ENCODE peak calls at places on chromosomes 16 and 17, in eight cellular contexts. H is astrocyte, Y is heart right ventricle, A is right lobe of liver, M is aorta, E is body of pancreas, L is ascending aorta, D is sigmoid colon. F is an unnamed sample. For H3K4me1, the result is how much of the 10 kb centered on the place peaks cover.

GRCh38 chr16:10599626-10600025 is 19.2 kb upstream of the EMP2 start:
- DNase-seq in H (no peak), Y (no peak), A (no peak), M (no peak), E (no peak), L (no peak), D (no peak), F (no peak)

GRCh38 chr17:38864636-38865398 is 5.0 kb upstream of the LASP1 start:
- DNase-seq in H (no peak), Y (no peak), A (peak), M (no peak), E (no peak), L (no peak), D (no peak), F (no peak)

GRCh38 chr16:74199066-74199841 is 97.4 kb upstream of the PSMD7 start:
- DNase-seq in H (no peak), Y (no peak), A (no peak), M (no peak), E (peak), L (no peak), D (no peak), F (no peak)

GRCh38 chr16:84513111-84514065 is 8.9 kb upstream of the MEAK7 start:
- DNase-seq in H (peak), Y (no peak), A (no peak), M (peak), E (peak), L (no peak), D (peak), F (no peak)

GRCh38 chr17:18093616-18094408 is 6.1 kb downstream of the DRG2 start:
- DNase-seq in H (peak), Y (peak), A (no peak), M (no peak), E (no peak), L (no peak), D (no peak), F (no peak)

GRCh38 chr17:81422776-81423697 is 27.8 kb downstream of the BAHCC1 start:
- DNase-seq in H (peak), Y (peak), A (no peak), M (peak), E (peak), L (peak), D (peak), F (no peak)

GRCh38 chr16:79628501-79628975 is 28.0 kb upstream of the MAF start:
- DNase-seq in H (peak), Y (no peak), A (no peak), M (no peak), E (no peak), L (no peak), D (no peak), F (no peak)

GRCh38 chr17:74181341-74181740 is 22.1 kb upstream of the RPL38 start:
- DNase-seq in H (no peak), Y (no peak), A (no peak), M (peak), E (no peak), L (no peak), D (no peak), F (no peak)

GRCh38 chr16:81567987-81568748 is 123.6 kb downstream of the CMIP start:
- DNase-seq in H (peak), Y (peak), A (no peak), M (peak), E (peak), L (peak), D (no peak), F (no peak)

DNA sequence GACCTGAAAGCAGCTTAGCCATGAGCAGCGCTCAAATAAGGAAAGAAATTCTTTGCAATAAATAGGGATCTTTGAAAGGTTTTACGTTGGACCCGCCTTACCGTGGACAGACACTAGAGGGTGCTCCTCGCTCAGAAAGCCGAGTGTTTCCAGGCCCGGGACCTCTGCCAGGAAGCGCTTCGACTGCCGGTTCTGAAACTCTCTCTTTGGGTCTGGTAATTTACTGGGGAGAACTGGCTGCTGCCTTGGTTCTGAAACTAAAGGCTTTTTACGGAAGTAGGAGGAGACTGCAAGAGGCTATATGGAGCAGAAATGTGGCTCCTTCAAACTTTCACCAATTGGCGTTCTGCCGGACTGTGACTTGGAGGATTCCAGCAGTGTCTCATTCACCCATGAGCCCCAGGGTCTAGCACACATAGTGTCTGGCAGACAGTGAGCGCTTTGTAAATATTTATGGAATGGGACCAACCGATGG is 45.6 kb upstream of the HOXB9 start:
- DNase-seq in H (peak), Y (peak), A (peak), M (peak), E (peak), L (no peak), D (peak), F (peak)
- H3K4me3 ChIP-seq in H (peak), Y (peak), A (peak), M (peak), E (no peak), L (no peak), D (peak), F (no peak)

GRCh38 chr16:28975158-28975603 is 603 bp downstream of the SPNS1 start:
- DNase-seq in H (no peak), Y (no peak), A (no peak), M (no peak), E (no peak), L (no peak), D (no peak), F (no peak)
- H3K4me1 ChIP-seq in H (under half), Y (under half), A (under half), M (under half), E (under half), L (under half), D (under half), F (under half)

DNA sequence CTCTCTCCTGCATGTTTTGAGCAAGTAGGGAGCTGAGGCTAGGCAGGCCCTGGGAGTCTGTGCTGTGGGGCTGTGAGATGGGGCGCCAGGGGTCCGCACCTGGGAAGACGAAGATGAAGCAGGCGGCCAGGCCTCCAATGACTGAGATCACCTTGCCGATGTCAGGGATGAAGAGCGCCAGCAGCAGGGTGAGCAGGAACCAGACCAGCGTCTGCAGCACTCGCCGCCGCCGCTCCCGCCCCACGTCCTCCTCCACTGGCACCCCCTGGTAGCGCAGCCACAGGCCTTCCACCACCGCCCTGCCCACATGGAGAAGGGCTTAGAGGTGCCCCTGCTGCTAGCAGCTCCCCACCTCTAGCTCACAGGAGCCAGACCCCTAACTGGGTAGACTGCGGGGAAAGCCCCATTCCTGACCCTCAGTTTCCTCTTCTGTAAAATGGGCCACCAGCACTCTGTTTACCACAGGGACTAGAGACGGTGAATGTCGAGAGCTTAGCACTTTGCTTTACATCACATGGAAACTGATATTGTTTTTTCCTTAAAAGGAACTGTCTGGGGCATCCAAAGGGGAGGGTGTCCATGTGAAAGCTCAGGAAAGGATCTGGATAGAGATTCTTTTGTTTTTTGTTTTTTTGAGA is 13.5 kb downstream of the SLC38A7 start:
- DNase-seq in H (no peak), Y (no peak), A (no peak), M (no peak), E (no peak), L (no peak), D (no peak), F (no peak)
- H3K4me3 ChIP-seq in H (no peak), Y (no peak), A (no peak), M (no peak), E (no peak), L (no peak), D (no peak), F (no peak)

GRCh38 chr16:13110124-13110796 is 208.9 kb downstream of the SHISA9 start:
- DNase-seq in H (peak), Y (no peak), A (no peak), M (peak), E (peak), L (peak), D (peak), F (no peak)

GRCh38 chr16:13113786-13114185 is 212.4 kb downstream of the SHISA9 start:
- DNase-seq in H (no peak), Y (no peak), A (no peak), M (no peak), E (no peak), L (no peak), D (no peak), F (no peak)

GRCh38 chr16:13111747-13112146 is 210.3 kb downstream of the SHISA9 start:
- DNase-seq in H (no peak), Y (no peak), A (no peak), M (no peak), E (no peak), L (no peak), D (no peak), F (no peak)

GRCh38 chr16:13109171-13109570 is 207.8 kb downstream of the SHISA9 start:
- DNase-seq in H (no peak), Y (no peak), A (no peak), M (no peak), E (no peak), L (no peak), D (no peak), F (no peak)

DNA sequence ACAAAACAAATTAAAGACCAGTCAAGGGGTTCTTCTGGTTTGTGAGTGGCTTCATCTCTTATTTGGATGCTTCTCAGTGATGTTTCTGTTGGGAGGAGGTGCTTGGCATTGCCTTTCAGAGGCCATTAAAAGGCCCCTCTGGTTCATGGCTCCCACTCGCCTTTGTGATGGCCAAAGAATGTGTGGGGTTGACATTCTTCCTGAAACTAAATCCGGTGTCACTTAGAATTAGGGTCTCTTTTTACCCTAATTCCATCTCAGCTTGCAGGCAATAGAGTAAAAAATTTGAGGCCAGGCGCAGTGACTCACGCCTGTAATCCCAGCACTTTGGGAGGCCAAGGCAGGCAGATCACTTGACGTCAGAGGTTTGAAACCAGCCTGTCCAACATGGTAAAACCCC is 211.2 kb downstream of the SHISA9 start:
- DNase-seq in H (no peak), Y (no peak), A (no peak), M (no peak), E (no peak), L (no peak), D (no peak), F (no peak)
- H3K4me1 ChIP-seq in H (under half), Y (under half), A (under half), M (under half), E (under half), L (under half), D (under half), F (under half)

GRCh38 chr17:68498479-68499326 is 13.5 kb upstream of the PRKAR1A start:
- DNase-seq in H (no peak), Y (peak), A (peak), M (no peak), E (no peak), L (no peak), D (no peak), F (no peak)
- H3K4me3 ChIP-seq in H (no peak), Y (no peak), A (no peak), M (no peak), E (no peak), L (no peak), D (no peak), F (no peak)

GRCh38 chr16:17228048-17228707 is 242.6 kb downstream of the XYLT1 start:
- DNase-seq in H (no peak), Y (no peak), A (no peak), M (no peak), E (no peak), L (no peak), D (no peak), F (no peak)
- H3K4me1 ChIP-seq in H (under half), Y (under half), A (under half), M (under half), E (under half), L (under half), D (under half), F (under half)

GRCh38 chr17:4785311-4786110 is 653 bp downstream of the VMO1 start:
- DNase-seq in H (no peak), Y (no peak), A (no peak), M (no peak), E (no peak), L (no peak), D (no peak), F (no peak)
- H3K4me3 ChIP-seq in H (no peak), Y (peak), A (no peak), M (no peak), E (no peak), L (peak), D (peak), F (no peak)

GRCh38 chr17:59828478-59828760 is 64.3 kb downstream of the TUBD1 start:
- DNase-seq in H (no peak), Y (no peak), A (no peak), M (no peak), E (no peak), L (no peak), D (no peak), F (no peak)

GRCh38 chr17:59829217-59830006 is 63.3 kb downstream of the TUBD1 start:
- DNase-seq in H (peak), Y (peak), A (no peak), M (no peak), E (no peak), L (no peak), D (no peak), F (peak)

GRCh38 chr17:59830007-59830630 is 62.6 kb downstream of the TUBD1 start:
- DNase-seq in H (peak), Y (no peak), A (no peak), M (peak), E (no peak), L (no peak), D (no peak), F (no peak)

GRCh38 chr17:59827721-59828477 is 64.8 kb downstream of the TUBD1 start:
- DNase-seq in H (no peak), Y (no peak), A (no peak), M (peak), E (no peak), L (no peak), D (no peak), F (peak)

DNA sequence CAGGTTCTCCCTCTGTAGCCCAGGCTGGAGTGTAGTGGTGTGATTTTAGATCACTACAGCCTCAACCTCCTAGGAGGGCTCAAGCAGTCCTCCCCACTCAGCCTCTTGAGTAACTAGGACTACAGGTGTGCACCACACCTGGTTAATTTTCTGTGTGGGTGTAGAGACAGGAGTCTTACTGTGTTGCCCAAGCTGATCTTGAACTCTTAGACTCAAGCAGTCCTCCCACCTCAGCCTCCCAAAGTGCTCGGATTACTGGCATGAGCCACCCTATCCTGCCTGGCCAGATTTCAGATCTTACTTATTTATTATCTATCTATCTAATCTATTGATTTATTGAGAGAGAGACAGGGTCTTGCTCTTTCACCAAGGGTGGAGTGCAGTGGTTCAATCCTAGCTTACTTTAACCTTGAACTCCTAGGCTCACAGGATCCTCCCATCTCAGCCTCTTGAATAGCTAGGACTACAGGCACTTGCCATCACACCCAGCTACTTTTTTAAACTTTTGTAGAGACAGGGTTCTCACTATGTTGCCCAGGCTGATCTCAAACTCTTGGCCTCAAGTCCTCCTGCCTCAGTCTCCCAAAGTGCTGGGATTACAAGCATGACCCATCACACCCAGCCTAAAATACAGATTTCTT is 61.8 kb downstream of the TUBD1 start:
- DNase-seq in H (no peak), Y (no peak), A (no peak), M (peak), E (no peak), L (no peak), D (no peak), F (no peak)
- H3K4me1 ChIP-seq in H (under half), Y (under half), A (under half), M (under half), E (half or more), L (under half), D (under half), F (half or more)

F was measured in CD4-positive, alpha-beta memory T cell.